ENCODE peak calls at places on chromosomes 7 and 10, in four cellular contexts. N, I, C and E are unnamed samples.

GRCh38 chr7:14761506-14762296 is 140.8 kb downstream of the DGKB start:
- DNase-seq in N (no peak), C (peak), I (no peak), E (no peak)

GRCh38 chr7:75727881-75728592 is 10.7 kb downstream of the HIP1 start:
- DNase-seq in I (peak), C (peak), N (no peak), E (peak)

GRCh38 chr7:28447071-28447470 is 34.8 kb downstream of the CREB5 start:
- DNase-seq in C (peak), N (no peak), I (no peak), E (no peak)

GRCh38 chr10:17144032-17144431 is 14.4 kb upstream of the CUBN start:
- DNase-seq in C (no peak), N (no peak), I (no peak), E (no peak)

GRCh38 chr7:29818308-29818707 is 12.0 kb downstream of the WIPF3 start:
- DNase-seq in N (no peak), I (no peak), C (no peak), E (no peak)

GRCh38 chr10:6721964-6722615 is 142.0 kb upstream of the PRKCQ start:
- DNase-seq in N (no peak), I (no peak), C (peak), E (peak)

GRCh38 chr10:119439922-119440321 is 102.6 kb downstream of the RGS10 start:
- DNase-seq in I (no peak), C (no peak), N (no peak), E (no peak)

GRCh38 chr10:52488606-52489485 is 174.8 kb downstream of the DKK1 start:
- DNase-seq in N (peak), I (no peak), C (peak), E (no peak)

GRCh38 chr10:132960651-132961419 is 18.5 kb upstream of the CFAP46 start:
- DNase-seq in I (no peak), N (no peak), C (no peak), E (no peak)

GRCh38 chr10:132961420-132961803 is 19.0 kb upstream of the CFAP46 start:
- DNase-seq in C (no peak), I (no peak), N (no peak), E (no peak)

GRCh38 chr10:132963430-132963960 is 21.1 kb upstream of the CFAP46 start:
- DNase-seq in N (no peak), I (no peak), C (no peak), E (no peak)

GRCh38 chr10:132962623-132963429 is 20.5 kb upstream of the CFAP46 start:
- DNase-seq in N (no peak), C (peak), I (no peak), E (no peak)

DNA sequence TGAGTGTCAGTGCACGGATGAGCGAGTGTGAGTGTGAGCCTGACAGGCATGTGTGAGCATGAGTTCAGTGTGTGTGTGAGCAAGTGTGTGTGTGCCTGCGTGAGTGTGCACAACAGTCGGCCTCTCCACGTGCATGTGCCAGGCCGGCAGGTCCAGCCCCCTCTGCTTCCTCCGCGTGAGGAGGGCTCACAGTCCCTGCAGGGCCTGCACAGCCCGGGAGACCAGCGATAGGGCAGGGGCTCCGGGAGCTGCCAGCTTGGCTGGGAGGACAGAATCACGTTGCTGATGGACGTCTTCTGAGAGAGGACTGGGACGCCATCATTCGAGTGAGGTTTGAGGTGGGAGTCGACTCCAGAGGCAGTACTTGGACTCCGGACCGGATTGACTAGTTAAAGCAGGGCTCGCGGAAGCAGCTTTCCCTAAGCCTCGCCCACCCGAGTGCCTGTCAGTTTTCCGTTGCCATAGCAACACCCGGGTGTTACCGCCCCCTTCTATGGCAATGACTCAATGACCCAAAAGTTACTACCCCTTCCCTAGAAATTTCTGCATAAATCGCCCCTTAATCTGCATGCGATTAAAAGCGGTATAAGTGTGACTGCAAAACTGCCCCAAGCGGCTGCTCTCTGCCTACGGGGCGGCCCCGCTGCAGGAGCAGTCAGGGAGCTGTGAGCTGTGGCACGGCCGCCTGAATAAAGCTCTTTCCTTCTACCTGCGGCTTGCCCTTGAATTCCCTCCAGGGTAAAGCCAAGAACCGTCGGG is 19.7 kb upstream of the CFAP46 start:
- DNase-seq in I (peak), C (peak), N (peak), E (peak)
- H3K14ac ChIP-seq in I (no peak), C (no peak), N (peak), E (no peak)

DNA sequence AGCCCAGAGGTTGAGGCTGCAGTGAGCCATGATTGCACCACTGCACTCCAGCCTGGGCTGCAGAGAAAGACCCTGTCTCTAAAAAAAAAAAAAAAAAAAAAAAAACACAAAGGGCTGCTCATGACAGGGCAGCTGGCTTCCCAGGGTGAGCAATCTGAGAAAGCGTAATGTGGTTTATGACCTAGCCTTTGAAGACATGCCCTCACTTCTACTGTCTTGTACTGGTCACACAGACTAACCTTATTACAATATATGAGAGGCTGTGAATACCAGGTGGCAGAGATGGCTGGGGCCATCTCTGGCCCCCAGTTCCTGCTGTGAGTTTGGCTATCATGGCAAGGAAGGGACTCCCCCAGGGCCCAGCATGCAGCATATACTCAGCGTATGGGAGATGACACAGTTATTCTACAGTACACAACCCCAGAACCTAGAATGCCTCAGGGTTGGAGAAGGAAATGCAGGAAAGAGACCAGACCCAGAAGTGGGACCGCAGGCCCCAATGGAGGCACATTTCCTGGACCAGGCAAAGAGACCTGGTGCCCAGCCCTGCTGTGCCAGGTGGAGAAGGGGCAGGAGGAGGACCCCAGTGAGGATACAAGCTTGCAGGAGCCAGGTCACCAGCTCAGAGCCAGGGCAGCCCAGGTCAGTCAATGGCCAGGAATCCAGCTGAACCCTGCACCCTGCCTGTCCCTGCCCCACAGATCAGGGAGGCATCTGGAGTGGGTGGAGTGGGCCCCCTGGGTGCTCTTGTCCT is 26.3 kb downstream of the NPTX2 start:
- DNase-seq in C (no peak), I (no peak), N (no peak), E (no peak)
- H3K14ac ChIP-seq in C (no peak), I (no peak), N (no peak), E (no peak)

GRCh38 chr7:158771213-158771817 is 58.0 kb downstream of the ESYT2 start:
- DNase-seq in I (no peak), C (no peak), N (no peak), E (no peak)
- H3K14ac ChIP-seq in I (no peak), C (no peak), N (no peak), E (no peak)

DNA sequence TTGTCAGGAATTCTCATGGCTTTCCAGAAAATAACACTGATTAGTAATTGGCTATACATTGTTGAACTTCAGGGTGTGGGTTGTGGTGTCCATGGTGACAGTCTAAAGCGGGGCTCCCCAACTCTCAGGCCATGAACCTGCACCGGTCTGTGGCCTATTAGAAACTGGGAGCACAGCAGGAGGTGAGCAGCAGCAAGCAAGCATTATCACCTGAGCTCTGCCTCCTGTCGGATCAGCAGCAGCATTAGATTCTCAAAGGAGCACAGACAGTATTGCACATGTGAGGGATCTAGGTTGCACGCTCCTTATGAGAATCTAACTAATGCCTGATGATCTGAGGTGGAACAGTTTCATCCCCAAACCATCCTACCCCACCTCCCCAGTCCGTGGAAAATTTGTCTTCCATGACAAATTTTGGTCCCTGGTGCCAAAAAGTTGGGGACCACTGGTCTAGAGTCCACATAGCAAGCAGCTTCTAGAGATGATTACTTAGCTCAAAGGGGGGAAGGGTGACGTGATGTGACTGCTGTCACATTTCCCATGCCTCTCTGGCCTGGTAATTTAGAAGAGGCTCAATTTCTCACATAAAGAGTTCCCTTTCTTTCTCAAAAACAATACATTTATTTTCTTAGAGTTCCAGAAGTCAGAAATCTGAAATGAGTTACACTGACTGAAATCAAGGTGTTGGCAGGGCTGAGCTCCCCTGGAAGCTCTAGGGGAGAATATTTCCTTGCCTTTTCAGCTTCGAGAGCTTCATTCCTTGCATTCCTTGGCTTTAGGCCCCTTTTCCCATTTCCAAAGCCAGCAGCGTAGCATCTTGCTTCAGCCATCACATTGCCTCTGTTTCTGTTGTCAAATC is 17.6 kb upstream of the FAM221A start:
- DNase-seq in I (no peak), N (no peak), C (peak), E (no peak)
- H3K14ac ChIP-seq in I (no peak), N (no peak), C (no peak), E (no peak)

DNA sequence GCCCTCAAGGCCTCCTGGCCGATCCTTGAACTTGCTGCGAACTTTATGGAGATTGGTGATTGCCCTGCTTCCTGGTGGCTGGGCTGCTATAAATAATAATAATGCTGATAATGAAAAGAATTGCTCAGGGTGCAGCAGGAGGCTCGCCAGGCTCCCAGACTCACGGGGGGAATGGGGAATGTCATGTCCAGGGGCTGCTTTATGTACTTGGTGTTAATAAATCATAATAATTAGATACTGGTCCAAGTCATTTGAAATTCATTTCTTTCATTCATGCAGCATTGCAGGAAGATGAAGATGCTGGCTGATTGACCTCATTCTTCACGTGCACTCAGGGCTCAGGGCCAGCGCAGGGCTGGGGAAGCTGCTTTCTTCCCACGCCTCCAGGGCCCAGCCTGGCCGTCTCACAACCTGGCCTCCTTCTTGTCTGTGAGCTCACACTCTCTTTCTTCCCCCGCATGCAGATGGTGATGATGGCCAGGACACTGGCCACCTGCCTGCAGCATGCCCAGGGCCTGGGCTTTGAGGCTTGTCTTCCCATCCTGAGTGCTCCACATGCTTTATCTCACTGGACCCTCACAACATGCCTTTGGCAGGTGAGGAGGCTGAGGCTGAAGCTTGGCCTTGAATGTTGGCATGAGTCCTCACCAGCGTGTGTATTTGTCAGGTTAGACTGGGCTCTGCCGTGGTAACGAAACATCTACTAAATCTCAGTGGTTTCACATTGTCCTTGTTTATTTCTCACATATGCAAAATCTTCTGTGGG is 138.4 kb upstream of the TNS3 start:
- DNase-seq in I (no peak), N (no peak), C (peak), E (peak)
- H3K14ac ChIP-seq in I (no peak), N (peak), C (peak), E (peak)

GRCh38 chr10:69876286-69876685 is 74.6 kb downstream of the COL13A1 start:
- DNase-seq in C (no peak), I (no peak), N (no peak), E (no peak)
- H3K14ac ChIP-seq in C (no peak), I (no peak), N (no peak), E (no peak)

GRCh38 chr7:140062118-140062527 is 628 bp downstream of the PARP12 start:
- DNase-seq in C (no peak), N (no peak), I (peak), E (no peak)
- H3K14ac ChIP-seq in C (peak), N (no peak), I (no peak), E (no peak)